ENCODE peak calls at places on chromosomes 1 and 21, in five cellular contexts. I, O, G, X and L are unnamed samples.

GRCh38 chr21:41378849-41379248 is 17.0 kb downstream of the MX2 start:
- ATAC-seq in I (peak; percentile 69), X (no peak), O (peak; percentile 51), G (no peak), L (no peak)

GRCh38 chr1:224067621-224068457 is 46.1 kb upstream of the FBXO28 start:
- ATAC-seq in X (no peak), I (peak; percentile 43), G (peak; percentile 50), O (no peak), L (no peak)

GRCh38 chr1:147539122-147539575 is 2.2 kb upstream of the BCL9 start:
- ATAC-seq in X (peak; percentile 76), O (peak; percentile 87), I (peak; percentile 75), G (peak; percentile 32), L (peak; percentile 65)

GRCh38 chr1:67313934-67314671 is 6.4 kb downstream of the IL12RB2 start:
- ATAC-seq in I (no peak), G (no peak), X (no peak), O (no peak), L (no peak)

GRCh38 chr21:33259995-33260394 is 6.2 kb upstream of the IL10RB start:
- ATAC-seq in G (no peak), I (no peak), X (no peak), O (no peak), L (no peak)

GRCh38 chr1:29579821-29580425 is 343.6 kb downstream of the PTPRU start:
- ATAC-seq in G (no peak), O (no peak), X (no peak), I (no peak), L (no peak)

GRCh38 chr21:38857152-38857825 is 51.6 kb downstream of the ETS2 start:
- ATAC-seq in G (no peak), I (no peak), X (peak; percentile 52), O (no peak), L (no peak)

GRCh38 chr1:51303315-51303714 is 27.0 kb downstream of the TTC39A start:
- ATAC-seq in O (no peak), I (no peak), G (no peak), X (no peak), L (no peak)

GRCh38 chr1:61174060-61174788 is 91.9 kb downstream of the NFIA start:
- ATAC-seq in I (no peak), O (no peak), X (peak; percentile 69), G (no peak), L (no peak)

GRCh38 chr1:157696966-157697628 is 3.5 kb downstream of the FCRL3 start:
- ATAC-seq in G (no peak), X (no peak), O (no peak), I (no peak), L (no peak)

GRCh38 chr1:19769211-19769932 is 30.3 kb downstream of the TMCO4 start:
- ATAC-seq in X (no peak), O (no peak), G (no peak), I (no peak), L (no peak)

GRCh38 chr21:26469789-26470188 is 103.3 kb downstream of the CYYR1 start:
- ATAC-seq in I (no peak), X (peak; percentile 59), G (no peak), O (no peak), L (peak; percentile 82)

GRCh38 chr1:13950637-13951036 is 250.6 kb downstream of the PRDM2 start:
- ATAC-seq in G (peak; percentile 68), O (no peak), I (peak; percentile 90), X (no peak), L (no peak)

GRCh38 chr1:59833991-59834390 is 19.2 kb downstream of the HOOK1 start:
- ATAC-seq in G (no peak), I (no peak), O (no peak), X (no peak), L (no peak)

DNA sequence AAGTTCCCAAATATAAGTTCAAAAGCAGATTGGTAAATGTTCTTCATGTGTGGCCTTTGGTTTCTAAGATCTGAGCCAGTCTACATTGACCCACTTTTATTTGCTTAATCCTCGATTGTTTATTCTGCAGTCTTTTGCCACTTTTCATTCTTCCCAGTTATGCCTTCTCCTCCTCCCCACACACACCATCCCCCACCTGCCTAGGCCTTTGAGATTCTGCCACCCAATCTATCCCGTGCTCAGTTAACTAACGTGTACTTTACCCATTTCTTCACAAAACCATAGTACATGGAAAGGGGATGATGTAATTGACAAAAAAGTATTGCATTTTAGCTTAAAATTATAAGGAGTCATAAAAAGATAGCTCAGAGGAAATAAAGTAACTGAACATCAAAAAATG is 3.7 kb downstream of the CFH start:
- ATAC-seq in O (no peak), I (no peak), G (no peak), X (no peak), L (no peak)
- TF ChIP-seq POLR2A in O (no peak), I (no peak), G (no peak), X (no peak), L (no peak)

DNA sequence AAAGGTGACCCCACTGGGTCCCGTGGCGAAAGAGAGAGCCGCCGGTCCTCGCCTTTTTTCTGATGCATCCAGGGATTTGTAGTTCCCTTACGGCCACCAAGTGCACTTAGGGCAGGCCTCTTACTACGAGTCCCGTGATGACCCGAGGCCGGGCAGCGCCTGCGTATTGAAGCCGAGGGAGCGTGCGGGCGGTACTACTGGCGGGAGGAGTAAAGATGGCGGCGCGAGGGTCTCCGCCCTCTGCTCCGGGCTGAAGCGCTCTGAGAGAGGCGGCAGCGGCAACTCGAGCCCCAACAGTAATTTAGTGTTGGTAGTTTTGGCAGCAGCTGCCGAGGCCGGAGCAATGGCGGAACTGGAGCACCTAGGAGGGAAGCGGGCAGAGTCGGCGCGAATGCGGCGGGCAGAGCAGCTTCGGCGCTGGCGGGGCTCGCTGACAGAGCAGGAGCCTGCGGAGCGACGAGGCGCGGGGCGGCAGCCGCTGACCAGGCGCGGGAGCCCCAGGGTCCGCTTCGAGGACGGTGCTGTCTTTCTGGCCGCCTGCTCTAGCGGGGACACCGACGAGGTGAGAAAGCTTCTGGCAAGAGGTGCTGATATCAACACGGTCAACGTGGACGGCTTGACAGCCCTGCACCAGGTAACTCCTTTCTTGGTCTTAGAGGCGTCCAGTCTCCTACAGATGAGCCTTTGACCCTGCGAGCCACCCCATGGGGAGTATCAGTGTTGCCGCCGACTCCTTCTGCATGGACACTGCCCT is at the start of gene PPP1R12B:
- ATAC-seq in O (peak; percentile 99), X (peak; percentile 100), I (peak; percentile 97), G (peak; percentile 99), L (peak; percentile 99)
- TF ChIP-seq POLR2A in O (peak; percentile 77), X (peak; percentile 74), I (peak; percentile 64), G (peak; percentile 77), L (peak; percentile 56)

GRCh38 chr1:53366901-53367502 is 39.1 kb upstream of the LRP8 start:
- ATAC-seq in G (no peak), X (no peak), I (no peak), O (no peak), L (no peak)

GRCh38 chr1:53369761-53370160 is 41.9 kb upstream of the LRP8 start:
- ATAC-seq in O (no peak), X (no peak), G (no peak), I (no peak), L (no peak)

GRCh38 chr1:53369034-53369750 is 41.3 kb upstream of the LRP8 start:
- ATAC-seq in I (no peak), G (no peak), O (no peak), X (no peak), L (no peak)

GRCh38 chr1:53368314-53369033 is 40.6 kb upstream of the LRP8 start:
- ATAC-seq in X (peak; percentile 48), I (no peak), O (no peak), G (no peak), L (no peak)

GRCh38 chr1:53367503-53368313 is 39.8 kb upstream of the LRP8 start:
- ATAC-seq in O (no peak), X (no peak), G (peak; percentile 96), I (no peak), L (no peak)
- TF ChIP-seq POLR2A in O (no peak), X (no peak), G (peak; percentile 54), I (no peak), L (no peak)

GRCh38 chr1:117655220-117655577 is 49.4 kb downstream of the TENT5C start:
- ATAC-seq in G (no peak), O (peak; percentile 90), X (peak; percentile 73), I (no peak), L (no peak)
- TF ChIP-seq POLR2A in G (no peak), O (no peak), X (no peak), I (no peak), L (no peak)

GRCh38 chr1:226110249-226111108 is 48.0 kb downstream of the H3-3A start:
- ATAC-seq in O (peak; percentile 71), G (peak; percentile 93), I (peak; percentile 39), X (peak; percentile 77), L (peak; percentile 74)
- TF ChIP-seq POLR2A in O (no peak), G (peak; percentile 95), I (no peak), X (peak; percentile 74), L (peak; percentile 23)

GRCh38 chr1:2545754-2546514 is 10.2 kb upstream of the TNFRSF14 start:
- ATAC-seq in I (peak; percentile 75), X (peak; percentile 61), O (peak; percentile 79), G (peak; percentile 61), L (peak; percentile 63)

GRCh38 chr1:2544875-2545638 is 11.1 kb upstream of the TNFRSF14 start:
- ATAC-seq in G (no peak), O (no peak), I (no peak), X (no peak), L (no peak)

GRCh38 chr1:2548068-2548589 is 8.0 kb upstream of the TNFRSF14 start:
- ATAC-seq in O (peak; percentile 67), I (peak; percentile 58), G (peak; percentile 47), X (peak; percentile 38), L (peak; percentile 32)

GRCh38 chr1:2546515-2547209 is 9.5 kb upstream of the TNFRSF14 start:
- ATAC-seq in X (peak; percentile 71), I (peak; percentile 76), G (peak; percentile 66), O (peak; percentile 86), L (peak; percentile 79)

GRCh38 chr1:2547210-2548067 is 8.7 kb upstream of the TNFRSF14 start:
- ATAC-seq in X (no peak), O (peak; percentile 17), G (peak; percentile 37), I (no peak), L (no peak)
- TF ChIP-seq POLR2A in X (no peak), O (no peak), G (peak; percentile 75), I (no peak), L (no peak)

DNA sequence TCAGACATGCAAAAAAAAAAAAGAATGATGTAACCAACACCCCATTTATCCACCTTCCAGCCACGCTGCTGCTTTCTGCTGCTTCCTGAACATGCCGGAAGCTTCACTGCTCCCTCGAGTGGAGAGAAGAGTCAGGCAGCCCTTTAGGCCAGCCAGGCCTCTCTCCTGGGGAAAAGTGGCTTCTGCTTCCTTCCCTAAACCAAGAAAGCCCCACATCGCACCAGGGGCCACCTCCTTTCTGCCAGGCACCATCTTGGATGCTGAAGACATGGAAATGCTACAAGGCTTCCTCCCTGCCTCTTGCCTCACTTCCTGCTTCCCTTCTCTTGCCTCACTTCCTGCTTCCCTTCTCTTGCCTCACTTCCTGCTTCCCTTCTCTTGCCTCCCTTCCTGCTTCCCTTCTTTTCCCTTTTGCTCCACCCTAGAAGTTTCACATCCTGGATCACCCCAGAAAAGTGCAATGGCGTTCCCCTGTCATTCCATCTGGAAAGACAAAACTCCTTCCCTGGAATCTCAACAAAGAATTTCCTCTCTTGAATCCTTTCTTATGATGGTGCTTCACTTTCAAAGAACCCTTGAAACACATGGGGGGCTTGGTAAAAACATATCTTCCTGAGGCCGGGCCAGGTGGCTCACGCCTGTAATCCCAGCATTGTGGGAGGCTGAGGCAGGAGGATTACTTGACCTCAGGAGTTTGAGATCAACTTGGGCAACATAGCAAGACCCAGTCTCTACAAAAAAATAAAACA is 18.7 kb downstream of the TNFRSF8 start:
- ATAC-seq in G (no peak), O (no peak), X (no peak), I (peak; percentile 82), L (no peak)
- TF ChIP-seq POLR2A in G (no peak), O (no peak), X (no peak), I (peak; percentile 78), L (no peak)